ENCODE peak calls at places on chromosomes 16 and 17, in four cellular contexts. X is endothelial cell, M is IMR-90, U is B cell. T is an unnamed sample.

GRCh38 chr17:39605492-39606433 is 2.0 kb downstream of the NEUROD2 start:
- DNase-seq in X (no peak), M (no peak), U (no peak), T (no peak)

GRCh38 chr16:71698491-71698890 is 26.0 kb downstream of the PHLPP2 start:
- DNase-seq in M (no peak), X (no peak), U (no peak), T (no peak)

GRCh38 chr17:30221346-30221745 is 14.2 kb downstream of the SLC6A4 start:
- DNase-seq in M (no peak), U (no peak), X (no peak), T (no peak)

GRCh38 chr16:17327671-17328335 is 143.0 kb downstream of the XYLT1 start:
- DNase-seq in U (no peak), X (no peak), M (peak; percentile 8), T (no peak)

GRCh38 chr17:39950871-39951348 is 11.9 kb upstream of the GSDMA start:
- DNase-seq in X (no peak), M (no peak), U (no peak), T (no peak)

GRCh38 chr16:19153876-19154275 is 14.2 kb upstream of the SYT17 start:
- DNase-seq in M (peak; percentile 13), X (no peak), U (no peak), T (no peak)

GRCh38 chr17:51120357-51120738 is 320 bp downstream of the SPAG9 start:
- DNase-seq in U (peak; percentile 75), M (peak; percentile 14), X (no peak), T (peak; percentile 75)

GRCh38 chr17:4535667-4536258 is 19.4 kb downstream of the MYBBP1A start:
- DNase-seq in X (no peak), U (peak; percentile 39), M (no peak), T (no peak)

GRCh38 chr17:5758651-5759050 is 174.3 kb upstream of the NLRP1 start:
- DNase-seq in U (no peak), M (peak; percentile 28), X (no peak), T (no peak)

GRCh38 chr17:77735341-77736206 is 222.9 kb upstream of the TNRC6C start:
- DNase-seq in U (no peak), X (no peak), M (no peak), T (no peak)

GRCh38 chr17:7252176-7253043 is at the start of gene ELP5:
- DNase-seq in M (peak; percentile 94), U (peak; percentile 90), X (peak; percentile 99), T (peak; percentile 91)
- TF ChIP-seq CTCF in M (peak; percentile 19), U (no peak), X (no peak), T (peak; percentile 16)

DNA sequence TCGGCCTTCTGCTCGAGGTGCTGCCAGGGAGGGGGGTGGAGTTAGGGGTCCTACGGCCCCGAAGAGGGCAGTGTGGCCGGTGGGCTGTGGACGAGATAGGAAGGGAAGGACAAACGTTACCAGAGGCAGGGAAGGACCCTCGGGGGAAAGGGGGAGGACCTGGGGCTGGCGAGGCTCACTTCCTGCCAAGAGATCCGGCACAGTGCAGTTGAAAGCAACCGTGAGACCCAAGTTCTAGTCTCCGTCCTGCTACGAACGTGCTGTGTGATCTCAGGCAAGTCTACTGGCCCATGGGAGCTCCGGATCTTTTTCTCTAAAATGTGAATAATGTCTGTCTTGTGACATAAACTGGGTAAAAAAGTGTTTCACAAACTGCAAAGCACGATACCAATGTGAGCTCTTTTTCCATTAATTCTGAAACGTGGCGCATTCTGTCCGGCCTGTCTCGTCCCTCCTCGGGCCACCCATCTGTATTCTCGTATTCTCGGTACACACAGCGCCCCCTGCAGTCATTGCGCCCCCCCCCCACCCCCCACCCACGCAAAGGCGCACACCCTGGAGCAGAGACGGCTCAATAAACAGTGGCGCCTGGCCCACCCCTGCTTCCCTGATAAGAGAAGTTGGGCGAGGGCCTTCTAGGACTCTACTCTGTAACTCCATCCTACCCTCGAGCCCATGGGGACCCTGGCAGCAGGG is 8.8 kb downstream of the CYGB start:
- DNase-seq in X (no peak), M (peak; percentile 28), U (peak; percentile 53), T (no peak)
- TF ChIP-seq CTCF in X (no peak), M (peak; percentile 20), U (peak; percentile 19), T (no peak)

GRCh38 chr16:57775661-57776469 is 26.4 kb downstream of the KIFC3 start:
- DNase-seq in M (no peak), U (no peak), X (peak; percentile 82), T (no peak)
- TF ChIP-seq CTCF in M (peak; percentile 20), U (no peak), X (peak; percentile 64), T (no peak)

GRCh38 chr16:67661101-67661661 is 421 bp downstream of the PARD6A start:
- DNase-seq in U (peak; percentile 53), M (peak; percentile 52), X (peak; percentile 48), T (no peak)
- TF ChIP-seq CTCF in U (no peak), M (no peak), X (no peak), T (no peak)

GRCh38 chr17:32426894-32427293 is 17.4 kb upstream of the PSMD11 start:
- DNase-seq in U (no peak), M (no peak), X (no peak), T (no peak)

DNA sequence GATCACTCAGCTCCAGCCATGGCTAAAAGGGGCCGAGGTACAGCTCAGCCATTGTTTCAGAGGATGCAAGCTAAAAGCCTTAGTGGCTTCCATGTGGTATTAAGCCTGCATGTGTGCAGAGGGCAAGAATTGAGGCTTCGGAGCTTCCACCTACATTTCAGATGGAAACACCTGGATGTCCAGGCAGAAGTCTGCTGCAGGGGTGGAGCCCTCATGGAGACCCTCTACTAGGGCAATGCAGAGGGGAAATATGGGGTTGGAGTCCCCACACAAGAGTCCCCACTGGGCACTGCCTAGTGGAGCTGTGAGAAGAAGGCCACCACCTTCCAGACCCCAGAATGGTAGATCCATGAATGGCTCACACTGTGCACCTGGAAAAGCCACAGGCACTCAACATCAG is 14.7 kb upstream of the PSMD11 start:
- DNase-seq in M (no peak), X (no peak), U (no peak), T (no peak)
- TF ChIP-seq CTCF in M (no peak), X (no peak), U (no peak), T (no peak)

GRCh38 chr17:63476857-63477470 is at the start of gene ACE:
- DNase-seq in X (peak; percentile 33), U (peak; percentile 81), M (peak; percentile 15), T (peak; percentile 72)
- TF ChIP-seq CTCF in X (no peak), U (no peak), M (no peak), T (no peak)

GRCh38 chr16:81198635-81199034 is 39.9 kb upstream of the BCO1 start:
- DNase-seq in U (no peak), X (no peak), M (no peak), T (no peak)
- TF ChIP-seq CTCF in U (no peak), X (no peak), M (peak; percentile 36), T (no peak)

DNA sequence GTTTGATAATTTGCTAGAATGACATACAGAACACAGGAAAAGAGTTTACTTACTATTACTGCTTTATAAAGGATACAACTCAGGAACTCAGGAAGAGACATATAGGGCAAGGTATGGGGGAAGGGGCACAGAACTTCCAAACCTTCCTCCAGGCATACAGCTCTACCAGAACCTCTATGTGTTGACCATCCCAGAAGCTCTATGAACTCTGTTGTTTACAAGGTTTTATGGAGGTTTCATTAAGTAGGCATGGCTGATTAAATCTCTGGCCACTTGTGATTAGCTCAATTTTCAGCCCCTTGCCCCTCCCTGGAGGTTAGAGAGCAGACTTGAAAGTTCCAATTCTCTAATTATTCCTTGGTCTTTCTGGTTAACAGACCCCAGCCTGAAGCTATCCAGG is 60.2 kb upstream of the C17orf78 start:
- DNase-seq in M (no peak), U (no peak), X (no peak), T (no peak)
- TF ChIP-seq CTCF in M (no peak), U (no peak), X (no peak), T (no peak)

DNA sequence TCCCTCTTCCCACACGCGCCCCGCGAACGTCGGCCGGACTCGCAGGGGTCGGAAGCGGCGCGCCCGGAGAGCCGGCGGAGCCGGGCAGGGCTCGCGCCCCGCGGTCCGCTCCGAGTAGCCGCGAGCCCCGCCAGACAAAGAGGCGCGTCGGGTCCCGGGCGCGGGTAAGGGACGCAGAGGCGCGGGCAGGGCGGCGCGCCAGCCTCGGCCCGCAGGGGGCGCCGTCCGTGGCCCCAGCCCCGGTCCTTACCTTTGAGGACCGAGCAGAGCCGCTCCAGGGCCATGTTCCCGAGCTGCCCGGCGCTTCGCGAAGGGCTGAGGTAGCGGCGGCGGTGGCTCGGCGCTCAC is 442 bp downstream of the NETO2 start:
- DNase-seq in X (peak; percentile 86), M (peak; percentile 63), U (peak; percentile 87), T (peak; percentile 95)
- TF ChIP-seq CTCF in X (peak; percentile 91), M (peak; percentile 73), U (peak; percentile 82), T (peak; percentile 92)